ENCODE peak calls at places on chromosomes 13 and 19, in six cellular contexts. One of them, this sample, is unnamed.

GRCh38 chr13:51549050-51549449 is 35.2 kb upstream of the WDFY2 start:
- DNase-seq in PC-3: no peak
- DNase-seq in hepatocyte: peak; percentile 32
- DNase-seq in tibial nerve: no peak
- DNase-seq in A549: no peak
- DNase-seq in astrocyte: no peak
- DNase-seq in this sample: no peak

GRCh38 chr19:3309724-3310123 is 56.7 kb upstream of the NFIC start:
- DNase-seq in PC-3: no peak
- DNase-seq in hepatocyte: no peak
- DNase-seq in tibial nerve: no peak
- DNase-seq in A549: no peak
- DNase-seq in astrocyte: no peak
- DNase-seq in this sample: no peak

GRCh38 chr19:17075860-17076538 is 422 bp downstream of the MYO9B start:
- DNase-seq in PC-3: peak; percentile 18
- DNase-seq in hepatocyte: peak; percentile 50
- DNase-seq in tibial nerve: no peak
- DNase-seq in A549: peak; percentile 22
- DNase-seq in astrocyte: no peak
- DNase-seq in this sample: peak; percentile 89

GRCh38 chr13:21475115-21475514 is 16.0 kb upstream of the ZDHHC20 start:
- DNase-seq in PC-3: no peak
- DNase-seq in hepatocyte: no peak
- DNase-seq in tibial nerve: no peak
- DNase-seq in A549: no peak
- DNase-seq in astrocyte: no peak
- DNase-seq in this sample: no peak

GRCh38 chr19:920051-920857 is 3.1 kb downstream of the KISS1R start:
- DNase-seq in PC-3: peak; percentile 38
- DNase-seq in hepatocyte: peak; percentile 77
- DNase-seq in tibial nerve: no peak
- DNase-seq in A549: no peak
- DNase-seq in astrocyte: no peak
- DNase-seq in this sample: no peak

GRCh38 chr19:5621945-5622464 is 571 bp downstream of the SAFB2 start:
- DNase-seq in PC-3: peak; percentile 42
- DNase-seq in hepatocyte: peak; percentile 38
- DNase-seq in tibial nerve: no peak
- DNase-seq in A549: no peak
- DNase-seq in astrocyte: no peak
- DNase-seq in this sample: no peak

GRCh38 chr13:44575035-44575434 is 1.1 kb downstream of the TSC22D1 start:
- DNase-seq in PC-3: no peak
- DNase-seq in hepatocyte: no peak
- DNase-seq in tibial nerve: no peak
- DNase-seq in A549: no peak
- DNase-seq in astrocyte: no peak
- DNase-seq in this sample: no peak

GRCh38 chr19:19169236-19170052 is 619 bp downstream of the MEF2B start:
- DNase-seq in PC-3: no peak
- DNase-seq in hepatocyte: no peak
- DNase-seq in tibial nerve: no peak
- DNase-seq in A549: no peak
- DNase-seq in astrocyte: no peak
- DNase-seq in this sample: no peak

GRCh38 chr13:54226866-54227265 is 1198.3 kb downstream of the OLFM4 start:
- DNase-seq in PC-3: no peak
- DNase-seq in hepatocyte: no peak
- DNase-seq in tibial nerve: no peak
- DNase-seq in A549: no peak
- DNase-seq in astrocyte: no peak
- DNase-seq in this sample: no peak

GRCh38 chr19:16506961-16507360 is 10.8 kb downstream of the C19orf44 start:
- DNase-seq in PC-3: no peak
- DNase-seq in hepatocyte: no peak
- DNase-seq in tibial nerve: no peak
- DNase-seq in A549: no peak
- DNase-seq in astrocyte: no peak
- DNase-seq in this sample: no peak

GRCh38 chr13:66349945-66350344 is 880.2 kb downstream of the PCDH9 start:
- DNase-seq in PC-3: no peak
- DNase-seq in hepatocyte: no peak
- DNase-seq in tibial nerve: no peak
- DNase-seq in A549: no peak
- DNase-seq in astrocyte: no peak
- DNase-seq in this sample: no peak

GRCh38 chr19:18948976-18949356 is 7.9 kb upstream of the HOMER3 start:
- DNase-seq in PC-3: peak; percentile 0
- DNase-seq in hepatocyte: no peak
- DNase-seq in tibial nerve: no peak
- DNase-seq in A549: no peak
- DNase-seq in astrocyte: no peak
- DNase-seq in this sample: no peak

GRCh38 chr13:113398963-113399754 is 35.2 kb upstream of the GRTP1 start:
- DNase-seq in PC-3: no peak
- DNase-seq in hepatocyte: no peak
- DNase-seq in tibial nerve: no peak
- DNase-seq in A549: no peak
- DNase-seq in astrocyte: peak; percentile 59
- DNase-seq in this sample: no peak

GRCh38 chr19:3178973-3179738 is 587 bp downstream of the S1PR4 start:
- DNase-seq in PC-3: no peak
- DNase-seq in hepatocyte: no peak
- DNase-seq in tibial nerve: no peak
- DNase-seq in A549: no peak
- DNase-seq in astrocyte: no peak
- DNase-seq in this sample: peak; percentile 76

GRCh38 chr13:95301135-95301946 is at the start of gene ABCC4:
- DNase-seq in PC-3: peak; percentile 75
- DNase-seq in hepatocyte: peak; percentile 90
- DNase-seq in tibial nerve: peak; percentile 17
- DNase-seq in A549: peak; percentile 64
- DNase-seq in astrocyte: peak; percentile 59
- DNase-seq in this sample: peak; percentile 91

GRCh38 chr13:82654851-82655517 is 1227.3 kb downstream of the SLITRK1 start:
- DNase-seq in PC-3: no peak
- DNase-seq in hepatocyte: no peak
- DNase-seq in tibial nerve: peak; percentile 70
- DNase-seq in A549: no peak
- DNase-seq in astrocyte: peak; percentile 51
- DNase-seq in this sample: peak; percentile 87

GRCh38 chr13:22325761-22326160 is 654.9 kb downstream of the FGF9 start:
- DNase-seq in PC-3: no peak
- DNase-seq in hepatocyte: no peak
- DNase-seq in tibial nerve: no peak
- DNase-seq in A549: no peak
- DNase-seq in astrocyte: no peak
- DNase-seq in this sample: no peak

GRCh38 chr13:47332149-47332548 is 435.3 kb upstream of the HTR2A start:
- DNase-seq in PC-3: peak; percentile 13
- DNase-seq in hepatocyte: no peak
- DNase-seq in tibial nerve: no peak
- DNase-seq in A549: no peak
- DNase-seq in astrocyte: peak; percentile 40
- DNase-seq in this sample: no peak

GRCh38 chr13:40109324-40109958 is 454.0 kb downstream of the COG6 start:
- DNase-seq in PC-3: peak; percentile 82
- DNase-seq in hepatocyte: peak; percentile 34
- DNase-seq in tibial nerve: no peak
- DNase-seq in A549: peak; percentile 5
- DNase-seq in astrocyte: peak; percentile 99
- DNase-seq in this sample: no peak

GRCh38 chr19:38262585-38263268 is 1.6 kb upstream of the SPINT2 start:
- DNase-seq in PC-3: peak; percentile 44
- DNase-seq in hepatocyte: peak; percentile 13
- DNase-seq in tibial nerve: no peak
- DNase-seq in A549: no peak
- DNase-seq in astrocyte: no peak
- DNase-seq in this sample: no peak

GRCh38 chr13:40385858-40386180 is 280.6 kb downstream of the FOXO1 start:
- DNase-seq in PC-3: no peak
- DNase-seq in hepatocyte: no peak
- DNase-seq in tibial nerve: no peak
- DNase-seq in A549: no peak
- DNase-seq in astrocyte: no peak
- DNase-seq in this sample: no peak

GRCh38 chr19:45115809-45116615 is 23.0 kb downstream of the PPP1R37 start:
- DNase-seq in PC-3: no peak
- DNase-seq in hepatocyte: no peak
- DNase-seq in tibial nerve: no peak
- DNase-seq in A549: no peak
- DNase-seq in astrocyte: no peak
- DNase-seq in this sample: no peak

DNA sequence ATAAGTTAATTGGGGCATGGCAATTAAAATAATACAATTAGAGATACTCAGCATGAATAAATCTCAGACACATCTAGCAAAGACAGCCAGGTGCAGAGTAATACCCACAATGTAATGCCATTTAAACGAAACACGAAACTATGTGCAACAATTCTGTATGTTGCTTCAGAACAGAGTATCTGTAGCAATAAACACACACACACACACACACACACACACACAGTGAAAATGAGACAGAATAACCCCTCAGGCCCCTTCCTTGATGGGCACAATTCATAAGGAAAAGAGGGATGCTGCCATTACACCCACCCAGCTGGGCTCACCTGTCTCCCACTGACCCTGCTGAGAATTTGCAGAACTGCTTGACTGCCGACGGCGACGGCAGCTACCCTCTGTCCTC is 2.7 kb downstream of the DEDD2 start:
- DNase-seq in PC-3: no peak
- DNase-seq in hepatocyte: no peak
- DNase-seq in tibial nerve: no peak
- DNase-seq in A549: no peak
- DNase-seq in astrocyte: no peak
- DNase-seq in this sample: no peak
- H3K4me3 ChIP-seq in PC-3: no peak overlapping the region
- H3K4me3 ChIP-seq in hepatocyte: no peak overlapping the region
- H3K4me3 ChIP-seq in tibial nerve: no peak overlapping the region
- H3K4me3 ChIP-seq in A549: no peak overlapping the region
- H3K4me3 ChIP-seq in astrocyte: no peak overlapping the region
- H3K4me3 ChIP-seq in this sample: no peak overlapping the region

GRCh38 chr19:46618670-46619231 is 6.1 kb downstream of the PTGIR start:
- DNase-seq in PC-3: no peak
- DNase-seq in hepatocyte: no peak
- DNase-seq in tibial nerve: no peak
- DNase-seq in A549: no peak
- DNase-seq in astrocyte: peak; percentile 25
- DNase-seq in this sample: no peak

GRCh38 chr19:46615966-46616365 is 8.9 kb downstream of the PTGIR start:
- DNase-seq in PC-3: no peak
- DNase-seq in hepatocyte: no peak
- DNase-seq in tibial nerve: no peak
- DNase-seq in A549: no peak
- DNase-seq in astrocyte: no peak
- DNase-seq in this sample: peak; percentile 22

GRCh38 chr19:46620267-46620666 is 4.6 kb downstream of the PTGIR start:
- DNase-seq in PC-3: no peak
- DNase-seq in hepatocyte: no peak
- DNase-seq in tibial nerve: no peak
- DNase-seq in A549: no peak
- DNase-seq in astrocyte: no peak
- DNase-seq in this sample: no peak

GRCh38 chr19:46616631-46617322 is 8.1 kb downstream of the PTGIR start:
- DNase-seq in PC-3: peak; percentile 65
- DNase-seq in hepatocyte: peak; percentile 83
- DNase-seq in tibial nerve: no peak
- DNase-seq in A549: peak; percentile 96
- DNase-seq in astrocyte: peak; percentile 68
- DNase-seq in this sample: peak; percentile 61

DNA sequence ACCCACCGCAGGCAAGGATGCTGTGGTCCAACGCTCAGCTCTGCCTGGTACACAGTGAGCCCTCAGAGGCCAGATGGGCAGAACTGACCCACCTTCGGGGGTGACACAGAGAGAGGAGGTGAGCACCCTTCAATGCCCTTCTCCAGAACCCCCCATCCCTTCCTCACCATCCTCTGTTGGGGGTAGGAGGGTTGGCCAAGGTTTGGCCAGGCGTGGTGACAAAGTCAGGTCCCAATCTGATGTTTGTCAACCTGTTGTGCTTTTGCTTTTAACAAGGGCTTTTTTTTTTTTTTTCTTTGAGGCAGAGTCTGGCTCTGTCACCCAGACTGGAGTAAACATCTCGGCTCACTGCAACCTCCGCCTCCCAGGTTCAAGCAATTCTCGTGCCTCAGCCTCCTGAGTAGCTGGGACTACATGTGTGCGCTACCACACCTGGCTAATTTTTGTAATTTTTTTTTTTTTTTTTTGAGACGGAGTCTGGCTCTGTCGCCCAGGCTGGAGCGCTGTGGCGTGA is 7.3 kb downstream of the PTGIR start:
- DNase-seq in PC-3: no peak
- DNase-seq in hepatocyte: no peak
- DNase-seq in tibial nerve: no peak
- DNase-seq in A549: no peak
- DNase-seq in astrocyte: no peak
- DNase-seq in this sample: no peak
- H3K4me1 ChIP-seq in PC-3: no peaks in the 10 kb centered on the region
- H3K4me1 ChIP-seq in hepatocyte: peaks cover 13% of the 10 kb centered on the region
- H3K4me1 ChIP-seq in tibial nerve: peaks cover 40% of the 10 kb centered on the region
- H3K4me1 ChIP-seq in A549: peaks cover 8% of the 10 kb centered on the region
- H3K4me1 ChIP-seq in astrocyte: peaks cover 24% of the 10 kb centered on the region
- H3K4me1 ChIP-seq in this sample: peaks cover 7% of the 10 kb centered on the region

DNA sequence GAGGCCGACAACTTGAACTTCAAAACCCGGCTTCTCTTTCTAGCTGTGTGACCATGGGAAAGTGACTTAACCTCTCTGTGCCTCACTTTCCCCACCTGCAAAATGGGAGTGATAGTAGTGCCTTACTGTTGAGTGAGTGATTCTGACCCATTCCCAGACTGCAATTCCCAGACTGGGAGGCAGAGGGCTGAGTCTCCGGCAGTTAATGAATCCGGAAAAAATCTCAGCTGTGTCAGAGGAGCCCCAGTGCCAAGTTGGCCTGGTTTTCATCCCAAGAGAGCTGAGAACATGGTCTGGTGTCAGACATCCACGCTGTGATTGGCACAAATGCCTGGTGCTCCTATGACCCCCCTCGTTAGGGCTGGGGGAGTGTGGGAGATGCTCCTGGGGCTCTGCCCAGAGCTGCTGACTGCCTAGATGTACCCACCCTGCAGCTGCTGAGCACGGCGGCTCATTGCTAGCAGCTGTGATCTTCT is 50.0 kb downstream of the PIN1 start:
- DNase-seq in PC-3: peak; percentile 23
- DNase-seq in hepatocyte: peak; percentile 29
- DNase-seq in tibial nerve: no peak
- DNase-seq in A549: no peak
- DNase-seq in astrocyte: peak; percentile 5
- DNase-seq in this sample: no peak
- TF ChIP-seq CTCF in PC-3: peak; percentile 45
- TF ChIP-seq CTCF in hepatocyte: peak; percentile 19
- TF ChIP-seq CTCF in tibial nerve: no peak
- TF ChIP-seq CTCF in A549: no peak
- TF ChIP-seq CTCF in astrocyte: peak; percentile 17
- TF ChIP-seq CTCF in this sample: no peak

DNA sequence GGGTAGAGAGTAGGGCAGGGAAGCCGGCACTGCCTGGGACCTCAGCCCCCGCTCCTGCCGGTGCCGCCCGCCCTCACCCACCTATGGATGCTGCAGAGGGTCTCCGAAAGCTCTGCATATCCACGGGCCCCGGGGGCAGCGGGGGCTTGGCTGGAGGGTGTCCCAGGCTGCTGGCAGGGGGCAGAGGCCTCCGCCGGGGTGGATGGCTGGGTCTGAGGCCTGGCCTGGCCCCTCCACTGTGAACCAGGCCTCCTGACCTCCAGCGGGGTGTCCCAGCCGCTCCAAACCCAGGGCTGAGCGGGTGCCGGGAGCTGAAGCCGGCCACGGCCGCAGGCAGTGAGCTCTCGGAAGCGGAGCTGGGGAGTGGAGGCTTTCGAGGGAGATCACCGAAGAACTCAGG is 4.1 kb downstream of the PRAM1 start:
- DNase-seq in PC-3: no peak
- DNase-seq in hepatocyte: no peak
- DNase-seq in tibial nerve: no peak
- DNase-seq in A549: no peak
- DNase-seq in astrocyte: no peak
- DNase-seq in this sample: no peak
- H3K4me3 ChIP-seq in PC-3: no peak overlapping the region
- H3K4me3 ChIP-seq in hepatocyte: no peak overlapping the region
- H3K4me3 ChIP-seq in tibial nerve: no peak overlapping the region
- H3K4me3 ChIP-seq in A549: no peak overlapping the region
- H3K4me3 ChIP-seq in astrocyte: no peak overlapping the region
- H3K4me3 ChIP-seq in this sample: no peak overlapping the region

This sample was measured in kidney.